ENCODE peak calls at places on chromosomes 4 and X, in five cellular contexts. B, V, Z, X and Q are unnamed samples.

GRCh38 chrX:40108959-40109287 is 11.2 kb upstream of the BCOR start:
- DNase-seq in B (no peak), Z (no peak), V (peak), X (peak), Q (no peak)

GRCh38 chr4:188824553-188824952 is 685.3 kb downstream of the TRIML1 start:
- DNase-seq in X (no peak), Z (no peak), V (no peak), B (no peak), Q (no peak)

GRCh38 chr4:27861381-27861787 is 1000.7 kb downstream of the STIM2 start:
- DNase-seq in Z (peak), X (no peak), V (peak), B (peak), Q (no peak)

GRCh38 chrX:42837092-42837726 is 59.2 kb upstream of the PPP1R2C start:
- DNase-seq in V (no peak), X (no peak), B (no peak), Z (no peak), Q (no peak)

GRCh38 chr4:81807927-81808672 is 336.4 kb upstream of the RASGEF1B start:
- DNase-seq in X (peak), V (no peak), B (no peak), Z (no peak), Q (no peak)

GRCh38 chrX:75968293-75968692 is 183.2 kb upstream of the MAGEE2 start:
- DNase-seq in B (peak), X (no peak), Z (peak), V (peak), Q (no peak)

GRCh38 chrX:154444001-154444754 is at the start of gene FAM50A:
- DNase-seq in V (peak), Z (no peak), X (peak), B (no peak), Q (no peak)

GRCh38 chrX:12672362-12673106 is 118.7 kb upstream of the PRPS2 start:
- DNase-seq in Z (no peak), B (no peak), X (no peak), V (no peak), Q (no peak)

GRCh38 chrX:64204252-64204651 is 1.3 kb downstream of the AMER1 start:
- DNase-seq in Z (peak), V (no peak), B (no peak), X (no peak), Q (no peak)

GRCh38 chr4:152399246-152399645 is 136.6 kb downstream of the FBXW7 start:
- DNase-seq in B (no peak), V (no peak), Z (no peak), X (no peak), Q (peak)

GRCh38 chrX:39814391-39814790 is 283.4 kb downstream of the BCOR start:
- DNase-seq in B (no peak), V (peak), Z (no peak), X (peak), Q (no peak)

GRCh38 chr4:4704267-4704666 is 155.2 kb upstream of the MSX1 start:
- DNase-seq in B (no peak), Z (no peak), V (no peak), X (no peak), Q (no peak)

GRCh38 chr4:105399535-105400161 is 74.2 kb downstream of the PPA2 start:
- DNase-seq in Z (no peak), X (peak), B (no peak), V (peak), Q (no peak)

GRCh38 chr4:98150092-98150761 is 7.0 kb upstream of the STPG2 start:
- DNase-seq in Z (no peak), V (no peak), B (no peak), X (no peak), Q (no peak)

GRCh38 chr4:102438873-102439614 is 62.1 kb upstream of the NFKB1 start:
- DNase-seq in V (peak), B (no peak), Z (peak), X (no peak), Q (no peak)

GRCh38 chr4:151850751-151851150 is 89.9 kb upstream of the GATB start:
- DNase-seq in Z (no peak), V (no peak), X (no peak), B (no peak), Q (no peak)

GRCh38 chrX:103404225-103405008 is 28.1 kb downstream of the BEX3 start:
- DNase-seq in Z (peak), X (peak), V (peak), B (peak), Q (peak)

GRCh38 chrX:9942086-9942485 is 25.1 kb upstream of the CLDN34 start:
- DNase-seq in Z (no peak), V (no peak), X (no peak), B (no peak), Q (peak)

GRCh38 chr4:147378780-147379179 is 102.1 kb upstream of the EDNRA start:
- DNase-seq in V (no peak), B (peak), Z (no peak), X (no peak), Q (no peak)

DNA sequence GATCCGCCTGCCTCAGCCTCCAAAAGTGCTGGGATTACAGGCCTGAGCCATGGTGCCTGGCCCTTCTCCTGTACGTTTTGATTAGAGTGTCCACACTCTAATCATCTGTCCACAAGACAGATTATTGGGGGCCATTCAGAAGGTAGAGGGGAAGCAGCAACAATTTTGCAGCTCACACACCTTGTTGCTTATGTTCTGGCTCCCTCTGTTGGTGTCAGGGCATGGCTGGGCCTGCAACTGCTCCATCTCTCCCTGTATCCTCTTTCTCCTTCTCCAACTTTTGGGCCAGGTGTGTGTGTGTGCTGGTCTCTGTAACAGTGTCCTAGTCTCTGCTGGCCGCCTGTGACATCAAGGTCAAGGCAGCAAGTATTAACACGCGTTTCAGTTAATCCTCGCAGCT is 125.5 kb upstream of the MBNL3 start:
- DNase-seq in Z (peak), X (no peak), V (peak), B (no peak), Q (no peak)
- TF ChIP-seq KDM1A in Z (no peak), X (no peak), V (no peak), B (no peak), Q (no peak)

DNA sequence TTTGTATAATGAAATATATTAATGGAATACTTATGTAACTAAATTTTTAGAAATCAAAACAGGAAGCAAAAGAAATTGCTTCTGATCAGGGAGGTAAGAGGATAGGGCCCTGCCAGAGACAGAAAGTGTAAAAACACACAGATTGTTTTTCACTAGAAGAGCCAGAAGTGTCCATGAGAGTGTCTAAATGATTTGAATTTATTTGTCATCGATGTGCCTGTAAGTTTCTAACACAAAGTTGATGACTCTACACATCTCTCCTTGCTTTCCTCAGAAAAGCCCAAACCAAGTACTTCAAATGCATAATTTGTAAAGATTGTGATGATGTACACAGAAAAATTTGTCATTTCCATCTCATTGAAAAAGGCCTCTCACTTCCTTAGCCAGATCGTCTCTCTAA is 80.6 kb downstream of the TMEM156 start:
- DNase-seq in V (no peak), B (no peak), Z (no peak), X (no peak), Q (no peak)
- TF ChIP-seq KDM1A in V (no peak), B (no peak), Z (no peak), X (no peak), Q (no peak)

DNA sequence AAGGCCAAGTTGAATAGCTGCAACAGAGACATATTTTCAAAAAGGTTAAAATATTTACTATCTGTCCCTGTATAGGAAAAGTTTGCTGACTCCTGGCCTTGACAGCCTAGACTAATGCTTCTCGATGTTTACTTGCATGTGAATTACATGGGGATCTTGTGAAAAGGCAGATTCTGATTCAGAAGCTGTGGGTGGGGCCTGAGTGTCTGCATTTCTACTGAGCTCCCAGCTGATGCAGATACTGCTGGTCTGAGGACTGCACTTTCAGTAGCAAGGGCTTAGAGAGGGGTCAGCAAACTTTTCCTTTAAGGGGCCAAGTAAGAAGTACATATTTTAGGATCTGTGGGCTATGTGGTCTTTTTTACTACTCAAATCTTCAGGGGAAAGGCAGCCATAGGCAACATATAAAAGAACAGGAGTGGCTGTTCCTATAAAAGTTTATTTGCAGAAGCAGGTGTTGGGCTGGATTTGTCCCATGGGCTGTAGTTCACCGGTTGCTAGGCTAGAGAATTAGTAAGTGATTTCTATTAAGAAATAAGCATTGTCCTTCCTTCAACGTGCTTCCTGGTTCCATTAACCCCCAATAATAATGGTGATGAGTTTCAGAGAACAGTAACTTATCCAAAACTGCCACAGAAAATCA is 97.2 kb upstream of the PDE5A start:
- DNase-seq in B (peak), V (no peak), Z (no peak), X (no peak), Q (no peak)
- TF ChIP-seq KDM1A in B (no peak), V (no peak), Z (no peak), X (no peak), Q (no peak)

GRCh38 chrX:55717521-55718497 is at the start of gene RRAGB:
- DNase-seq in V (peak), B (peak), Z (peak), X (peak), Q (peak)

GRCh38 chrX:55716937-55717336 is 612 bp upstream of the RRAGB start:
- DNase-seq in X (no peak), V (no peak), B (no peak), Z (no peak), Q (no peak)

GRCh38 chrX:55714111-55714510 is 3.4 kb upstream of the RRAGB start:
- DNase-seq in B (no peak), Z (no peak), V (no peak), X (no peak), Q (no peak)

GRCh38 chrX:55713635-55714034 is 3.9 kb upstream of the RRAGB start:
- DNase-seq in Z (no peak), X (no peak), B (no peak), V (no peak), Q (no peak)

DNA sequence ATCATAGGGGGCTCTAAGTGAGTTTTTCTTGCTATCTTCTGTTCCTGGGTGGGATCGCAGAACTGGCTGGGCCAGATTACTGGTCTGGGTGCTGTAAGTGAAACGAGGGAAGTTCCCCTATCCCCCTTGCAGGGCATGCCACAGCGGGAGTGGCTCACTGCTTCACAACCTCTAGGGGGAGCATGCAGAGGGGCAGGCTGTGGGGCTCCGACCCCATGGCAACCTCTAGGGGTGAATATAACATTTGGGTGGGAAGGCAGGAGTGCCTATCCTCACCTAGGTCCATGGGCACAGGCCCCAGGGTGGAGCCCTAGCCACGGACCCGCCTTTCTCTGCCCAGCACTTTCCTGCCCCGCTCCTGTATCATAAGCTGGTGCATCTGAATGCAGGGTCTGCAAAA is 1.7 kb upstream of the RRAGB start:
- DNase-seq in V (no peak), Z (peak), X (peak), B (no peak), Q (no peak)
- TF ChIP-seq KDM1A in V (no peak), Z (no peak), X (no peak), B (no peak), Q (no peak)

GRCh38 chr4:10182446-10183424 is 66.1 kb upstream of the WDR1 start:
- DNase-seq in X (peak), B (no peak), V (no peak), Z (no peak), Q (no peak)
- TF ChIP-seq KDM1A in X (no peak), B (no peak), V (no peak), Z (no peak), Q (no peak)

DNA sequence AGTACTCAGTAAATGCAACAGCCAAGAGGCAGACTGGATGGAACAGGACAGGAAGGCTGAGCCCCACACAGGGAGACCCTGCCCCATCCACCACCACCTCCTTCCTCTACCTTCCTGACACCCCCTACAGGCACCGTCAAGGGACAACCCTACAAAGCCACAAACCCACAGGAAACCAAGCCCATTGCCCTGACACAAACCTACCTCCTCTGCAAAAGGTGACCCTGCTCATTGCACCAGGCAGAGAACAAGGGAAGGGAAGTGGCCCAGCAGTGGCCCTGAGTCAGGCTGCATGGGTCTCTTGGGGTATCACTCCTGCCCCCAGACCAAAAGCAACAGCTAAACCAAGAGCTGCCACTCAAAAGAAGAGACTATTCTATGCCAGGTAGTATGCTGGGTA is 21.0 kb downstream of the JAKMIP1 start:
- DNase-seq in V (no peak), Z (no peak), B (no peak), X (no peak), Q (no peak)
- TF ChIP-seq KDM1A in V (no peak), Z (no peak), B (no peak), X (no peak), Q (no peak)

DNA sequence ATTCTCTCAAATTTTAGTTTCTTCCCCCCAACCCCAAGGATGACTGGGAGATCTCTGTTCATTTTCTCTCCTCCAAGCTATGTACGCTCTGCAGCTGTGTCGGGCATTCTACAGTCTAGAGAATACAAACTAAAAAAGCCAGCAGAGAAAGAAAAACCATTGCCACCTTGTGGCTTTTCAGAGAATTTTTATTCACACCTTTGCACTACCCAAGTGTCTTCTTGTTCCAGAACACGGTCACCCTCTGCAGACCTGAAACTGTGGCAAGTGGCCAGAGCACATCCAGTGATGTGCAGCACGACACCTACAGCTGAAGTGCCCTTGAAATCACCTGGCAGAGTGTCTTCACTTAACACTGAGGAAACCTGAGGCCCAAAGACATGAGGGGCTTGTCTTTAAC is 68.6 kb downstream of the CHST7 start:
- DNase-seq in Z (peak), X (no peak), V (peak), B (no peak), Q (no peak)
- TF ChIP-seq KDM1A in Z (no peak), X (no peak), V (no peak), B (no peak), Q (no peak)